ENCODE peak calls at places on chromosomes 11 and 22, in seven cellular contexts. S, D, V, W, O, J and Z are unnamed samples. For H3K9me3, the result is how much of the 10 kb centered on the place peaks cover.

GRCh38 chr11:116930177-116930576 is 92.8 kb upstream of the APOA1 start:
- DNase-seq in S (no peak), D (peak), V (no peak), W (peak), O (peak), J (no peak), Z (no peak)

GRCh38 chr22:19061471-19062138 is 60.6 kb downstream of the DGCR2 start:
- DNase-seq in S (no peak), D (peak), V (no peak), W (peak), O (no peak), J (peak), Z (no peak)

GRCh38 chr22:42368379-42369249 is 63.6 kb downstream of the NFAM1 start:
- DNase-seq in S (peak), D (peak), V (no peak), W (peak), O (no peak), J (no peak), Z (no peak)

GRCh38 chr22:48404004-48404403 is 1423.7 kb downstream of the BRD1 start:
- DNase-seq in S (no peak), D (no peak), V (no peak), W (peak), O (no peak), J (peak), Z (no peak)

GRCh38 chr11:30984827-30985226 is 384.7 kb downstream of the DCDC1 start:
- DNase-seq in S (no peak), D (no peak), V (no peak), W (no peak), O (peak), J (no peak), Z (no peak)

GRCh38 chr22:43745783-43746356 is 66.2 kb downstream of the EFCAB6 start:
- DNase-seq in S (no peak), D (no peak), V (no peak), W (no peak), O (no peak), J (no peak), Z (no peak)

GRCh38 chr11:45318516-45318915 is 32.4 kb upstream of the SYT13 start:
- DNase-seq in S (no peak), D (no peak), V (no peak), W (no peak), O (no peak), J (peak), Z (no peak)

GRCh38 chr11:43072096-43072495 is 239.7 kb upstream of the API5 start:
- DNase-seq in S (no peak), D (no peak), V (no peak), W (no peak), O (no peak), J (no peak), Z (no peak)

GRCh38 chr11:103220133-103220532 is 110.9 kb downstream of the DYNC2H1 start:
- DNase-seq in S (no peak), D (no peak), V (no peak), W (no peak), O (no peak), J (no peak), Z (no peak)

GRCh38 chr11:422249-422656 is 7.5 kb upstream of the SIGIRR start:
- DNase-seq in S (no peak), D (no peak), V (no peak), W (no peak), O (no peak), J (no peak), Z (no peak)

GRCh38 chr22:40512426-40513136 is 123.9 kb downstream of the MRTFA start:
- DNase-seq in S (no peak), D (no peak), V (no peak), W (peak), O (peak), J (no peak), Z (peak)

GRCh38 chr11:62592989-62593421 is 1.7 kb upstream of the TUT1 start:
- DNase-seq in S (no peak), D (no peak), V (no peak), W (peak), O (no peak), J (no peak), Z (no peak)

GRCh38 chr11:62593434-62594044 is 2.2 kb upstream of the TUT1 start:
- DNase-seq in S (peak), D (peak), V (peak), W (peak), O (peak), J (peak), Z (peak)

GRCh38 chr11:62592216-62592815 is 993 bp upstream of the TUT1 start:
- DNase-seq in S (no peak), D (no peak), V (no peak), W (peak), O (no peak), J (no peak), Z (no peak)

GRCh38 chr11:62588966-62589637 is 2.2 kb downstream of the TUT1 start:
- DNase-seq in S (no peak), D (peak), V (no peak), W (peak), O (peak), J (no peak), Z (no peak)

DNA sequence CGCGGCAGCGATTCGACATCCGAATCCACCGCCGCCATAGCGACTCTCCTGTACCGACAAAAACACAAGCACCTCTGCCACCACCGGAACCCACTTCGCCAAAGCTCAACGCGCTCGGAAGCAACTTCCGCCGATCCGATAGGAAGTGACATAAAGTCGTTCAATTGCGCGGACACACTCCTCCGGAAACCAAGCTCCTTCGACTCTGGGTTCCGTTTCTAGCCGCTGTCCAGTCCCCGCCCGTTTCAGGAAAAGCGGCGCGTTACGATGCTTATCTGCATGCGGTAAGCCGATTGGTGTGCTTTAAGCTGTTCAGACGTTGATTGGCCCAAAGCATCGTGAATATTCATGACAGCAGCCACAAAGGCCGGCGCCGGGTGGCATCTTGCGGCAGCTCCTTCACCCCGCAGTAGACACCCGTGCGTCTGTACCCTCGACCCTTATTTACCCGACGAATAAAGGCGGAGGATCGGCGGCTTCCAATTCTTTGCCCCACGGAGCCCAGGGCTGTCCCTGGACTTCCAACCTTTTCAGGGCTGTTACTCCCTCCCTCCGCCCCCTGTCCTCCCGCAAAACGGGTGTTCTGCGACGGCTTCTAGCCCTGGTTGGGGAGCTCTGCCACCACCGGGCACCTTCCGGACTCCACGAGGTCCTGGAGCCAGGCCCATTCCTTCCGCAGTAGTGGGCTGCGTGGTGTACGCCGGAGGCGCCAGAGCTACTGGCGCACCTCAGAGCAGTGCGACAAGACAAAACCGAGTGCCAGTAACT is at the start of gene TUT1:
- DNase-seq in S (peak), D (peak), V (peak), W (peak), O (peak), J (peak), Z (peak)
- TF ChIP-seq CTCF in S (peak), D (no peak), V (peak), W (no peak), O (no peak), J (no peak), Z (peak)

DNA sequence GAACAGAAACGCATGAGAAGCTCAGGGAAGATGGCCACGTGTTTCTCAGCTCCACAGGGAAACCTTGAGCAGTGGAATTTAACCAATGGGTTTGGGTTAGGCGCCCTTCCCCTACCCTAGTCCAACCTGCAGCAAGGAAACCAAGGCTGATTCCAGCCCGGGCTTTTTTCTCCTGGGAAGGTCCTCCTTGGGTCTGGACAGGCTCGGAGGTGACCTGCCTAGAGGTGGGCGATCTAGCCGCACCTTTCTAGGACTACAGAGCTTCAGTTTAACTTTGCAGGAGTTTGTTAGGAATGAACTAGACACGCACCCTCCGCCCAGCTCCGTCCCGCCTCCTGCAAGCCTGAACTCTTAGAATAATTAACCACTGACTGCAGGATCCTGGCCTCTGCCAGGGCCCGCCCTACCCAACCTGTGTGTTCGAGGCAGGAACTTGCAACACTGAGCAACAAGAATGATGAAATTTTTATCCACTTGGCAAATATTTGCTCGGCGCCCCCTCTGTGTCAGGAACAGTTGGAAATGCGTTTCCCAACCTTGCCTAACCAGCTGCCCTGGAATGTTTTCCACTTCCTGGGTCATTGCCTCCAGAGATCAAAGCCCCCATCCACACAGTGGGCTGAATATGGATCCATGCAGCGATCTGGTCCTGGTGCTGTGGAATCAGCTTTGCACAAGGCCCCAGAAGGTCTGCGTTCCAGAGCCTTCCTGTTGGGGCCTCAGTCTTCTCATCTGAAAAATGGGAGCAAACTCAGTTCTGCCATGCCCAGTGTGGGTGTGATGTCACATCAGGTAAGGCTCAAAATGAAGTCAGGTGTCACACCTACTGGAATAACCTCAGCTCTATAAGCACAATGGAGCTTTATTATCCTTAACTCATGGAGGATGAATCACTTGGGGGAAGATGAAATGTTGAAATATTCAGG is 13.3 kb downstream of the MPST start:
- DNase-seq in S (peak), D (no peak), V (peak), W (peak), O (peak), J (peak), Z (no peak)
- H3K27ac ChIP-seq in S (no peak), D (no peak), V (peak), W (no peak), O (no peak), J (no peak), Z (no peak)

DNA sequence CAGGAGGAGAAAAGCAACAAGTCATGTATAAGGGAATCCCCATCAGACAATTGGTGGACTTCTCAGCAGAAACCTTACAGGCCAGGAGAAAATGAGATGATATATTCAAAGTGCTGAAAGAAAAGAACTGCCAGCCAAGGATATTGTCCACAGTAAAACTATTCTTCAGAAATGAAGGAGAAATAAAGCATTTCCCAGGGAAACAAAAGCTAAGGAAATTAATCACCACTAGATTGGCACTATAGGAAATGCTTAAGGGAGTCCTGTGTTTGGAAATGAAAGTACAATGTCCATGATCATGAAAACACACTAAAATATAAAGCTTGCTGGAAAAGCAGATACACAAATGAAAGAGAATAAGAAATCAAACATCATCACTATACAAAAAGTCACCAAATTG is 282.0 kb downstream of the BLID start:
- DNase-seq in S (no peak), D (no peak), V (no peak), W (no peak), O (no peak), J (no peak), Z (no peak)
- H3K9me3 ChIP-seq in S (under half), D (half or more), V (under half), W (under half), O (under half), J (under half), Z (under half)

GRCh38 chr11:19345848-19346681 is 105.3 kb upstream of the E2F8 start:
- DNase-seq in S (no peak), D (peak), V (no peak), W (peak), O (peak), J (no peak), Z (no peak)
- TF ChIP-seq CTCF in S (no peak), D (no peak), V (no peak), W (no peak), O (peak), J (no peak), Z (no peak)

GRCh38 chr11:13105237-13105844 is 96.2 kb downstream of the RASSF10 start:
- DNase-seq in S (no peak), D (no peak), V (no peak), W (no peak), O (no peak), J (no peak), Z (no peak)
- H3K27ac ChIP-seq in S (no peak), D (no peak), V (no peak), W (no peak), O (no peak), J (no peak), Z (no peak)

GRCh38 chr11:119509969-119510401 is 87.0 kb upstream of the THY1 start:
- DNase-seq in S (peak), D (no peak), V (no peak), W (peak), O (peak), J (peak), Z (no peak)
- H3K9me3 ChIP-seq in S (under half), D (under half), V (under half), W (under half), O (under half), J (under half), Z (under half)

GRCh38 chr11:112584674-112585073 is 324.0 kb upstream of the PLET1 start:
- DNase-seq in S (no peak), D (no peak), V (no peak), W (no peak), O (no peak), J (no peak), Z (no peak)
- TF ChIP-seq CTCF in S (no peak), D (no peak), V (no peak), W (no peak), O (no peak), J (no peak), Z (no peak)

GRCh38 chr22:20433686-20434241 is 3.9 kb downstream of the SCARF2 start:
- DNase-seq in S (no peak), D (peak), V (peak), W (peak), O (no peak), J (no peak), Z (no peak)
- H3K27ac ChIP-seq in S (no peak), D (no peak), V (no peak), W (no peak), O (no peak), J (no peak), Z (no peak)